ENCODE peak calls at places on chromosomes 7 and 10, in five cellular contexts. L is left ventricle myocardium inferior; Y is Right ventricle myocardium superior; O is NCI-H510A treated with DMSO at 0.1 percent for 48 hours; A is stimulated activated CD4-positive, alpha-beta T cell treated with anti-CD3 and anti-CD28 coated beads, Interleukin-1b, Interleukin-23, amount 100 ng/mL, for 24 hours. H is an unnamed sample.

GRCh38 chr7:6453737-6454136 is 6.0 kb upstream of the DAGLB start:
- DNase-seq in L (no peak), O (no peak), A (no peak), Y (no peak), H (no peak)

GRCh38 chr7:131482800-131483199 is 73.6 kb downstream of the PODXL start:
- DNase-seq in A (no peak), Y (no peak), L (no peak), O (no peak), H (no peak)

GRCh38 chr10:30645340-30645827 is 15.8 kb upstream of the LYZL2 start:
- DNase-seq in Y (peak; percentile 41), L (peak; percentile 38), A (no peak), O (no peak), H (no peak)

GRCh38 chr10:82942572-82943091 is 1067.6 kb downstream of the NRG3 start:
- DNase-seq in A (no peak), O (no peak), Y (peak; percentile 59), L (peak; percentile 20), H (no peak)

GRCh38 chr7:150378115-150378852 is 846 bp upstream of the ZNF775 start:
- DNase-seq in A (no peak), O (peak; percentile 85), L (peak; percentile 55), Y (no peak), H (no peak)

GRCh38 chr10:103890194-103890658 is 27.8 kb downstream of the STN1 start:
- DNase-seq in A (no peak), Y (no peak), L (peak; percentile 35), O (peak; percentile 74), H (no peak)

GRCh38 chr10:127349737-127350136 is 153.3 kb upstream of the INSYN2A start:
- DNase-seq in A (no peak), O (peak; percentile 16), Y (no peak), L (no peak), H (no peak)

GRCh38 chr7:107068156-107068555 is 23.7 kb downstream of the PRKAR2B start:
- DNase-seq in A (no peak), L (no peak), Y (no peak), O (no peak), H (no peak)

H was measured in GM18507.